ENCODE peak calls at places on chromosome 5, in ten cellular contexts. H, F, L, P, A, G, Z, E, B and R are unnamed samples. For H3K36me3 and H3K4me1, the result is how much of the 10 kb centered on the place peaks cover.

GRCh38 chr5:82272957-82273356 is 5.2 kb downstream of the RPS23 start:
- DNase-seq in F (no peak), P (no peak), H (no peak), E (no peak), G (no peak), B (no peak), L (no peak), Z (no peak), A (no peak), R (peak)

GRCh38 chr5:97797994-97798451 is 615.0 kb upstream of the RIOK2 start:
- DNase-seq in G (peak), Z (no peak), P (no peak), A (no peak), F (no peak), B (no peak), E (no peak), L (no peak), H (no peak), R (no peak)

GRCh38 chr5:143019157-143019556 is 249.0 kb downstream of the ARHGAP26 start:
- DNase-seq in F (no peak), E (no peak), P (no peak), B (no peak), Z (no peak), H (no peak), L (no peak), G (no peak), A (no peak), R (no peak)

GRCh38 chr5:96096724-96097123 is 135.1 kb upstream of the ELL2 start:
- DNase-seq in B (no peak), F (no peak), Z (no peak), L (no peak), P (no peak), E (no peak), G (no peak), A (no peak), H (no peak), R (no peak)

GRCh38 chr5:163913548-163913947 is 408.1 kb downstream of the MAT2B start:
- DNase-seq in Z (no peak), L (no peak), B (no peak), F (no peak), E (no peak), A (no peak), H (no peak), P (no peak), G (no peak), R (no peak)

GRCh38 chr5:173855162-173855994 is 32.8 kb upstream of the CPEB4 start:
- DNase-seq in H (no peak), B (no peak), L (no peak), G (no peak), P (no peak), F (no peak), A (no peak), Z (no peak), E (no peak), R (no peak)

GRCh38 chr5:75363726-75364495 is 26.9 kb downstream of the HMGCR start:
- DNase-seq in F (no peak), L (no peak), A (no peak), B (no peak), Z (no peak), E (no peak), G (no peak), P (no peak), H (no peak), R (peak)

GRCh38 chr5:179268399-179268952 is 76.8 kb downstream of the ADAMTS2 start:
- DNase-seq in F (no peak), G (no peak), A (peak), B (peak), P (no peak), H (peak), L (no peak), E (no peak), Z (peak), R (peak)

GRCh38 chr5:73519531-73520283 is 21.5 kb downstream of the BTF3 start:
- DNase-seq in A (peak), H (peak), B (peak), Z (no peak), F (peak), P (peak), E (peak), G (peak), L (peak), R (peak)

GRCh38 chr5:56412601-56413379 is 179.7 kb upstream of the ANKRD55 start:
- DNase-seq in P (no peak), L (no peak), E (peak), B (peak), Z (peak), A (peak), H (no peak), F (peak), G (no peak), R (no peak)

GRCh38 chr5:141241496-141241895 is 3.7 kb upstream of the PCDHB15 start:
- DNase-seq in A (no peak), F (no peak), G (no peak), H (no peak), B (no peak), E (no peak), L (no peak), P (no peak), Z (no peak), R (no peak)

GRCh38 chr5:43045236-43045635 is 5.1 kb upstream of the ANXA2R start:
- DNase-seq in L (no peak), G (no peak), P (no peak), A (no peak), H (no peak), E (no peak), Z (no peak), F (no peak), B (no peak), R (peak)

GRCh38 chr5:58366461-58366860 is 93.4 kb downstream of the PLK2 start:
- DNase-seq in L (no peak), A (no peak), P (no peak), E (no peak), G (no peak), F (no peak), H (no peak), Z (no peak), B (no peak), R (no peak)

GRCh38 chr5:152883061-152883460 is 478.0 kb upstream of the NMUR2 start:
- DNase-seq in Z (no peak), P (no peak), A (no peak), B (no peak), E (no peak), H (no peak), L (no peak), G (no peak), F (no peak), R (no peak)

GRCh38 chr5:179616002-179616594 is 7.4 kb downstream of the HNRNPH1 start:
- DNase-seq in E (no peak), L (no peak), H (no peak), B (no peak), Z (peak), F (no peak), P (no peak), G (no peak), A (no peak), R (no peak)

GRCh38 chr5:139414601-139415121 is 10.8 kb upstream of the SPATA24 start:
- DNase-seq in G (no peak), A (no peak), P (no peak), L (peak), H (no peak), Z (no peak), F (peak), B (peak), E (no peak), R (no peak)

GRCh38 chr5:75156585-75156984 is 80.1 kb downstream of the ANKRD31 start:
- DNase-seq in Z (no peak), G (no peak), P (peak), A (no peak), E (no peak), L (no peak), B (no peak), H (no peak), F (no peak), R (peak)

GRCh38 chr5:93623153-93623552 is 40.1 kb downstream of the NR2F1 start:
- DNase-seq in Z (no peak), E (no peak), G (no peak), L (no peak), A (no peak), H (no peak), B (no peak), P (no peak), F (no peak), R (no peak)

GRCh38 chr5:157983906-157984551 is 125.1 kb upstream of the CLINT1 start:
- DNase-seq in H (no peak), F (no peak), E (no peak), B (no peak), G (no peak), P (no peak), A (no peak), L (no peak), Z (no peak), R (no peak)

GRCh38 chr5:132591140-132591539 is 34.4 kb downstream of the RAD50 start:
- DNase-seq in A (no peak), F (no peak), E (no peak), H (no peak), Z (no peak), L (no peak), G (peak), B (no peak), P (no peak), R (no peak)

GRCh38 chr5:74432240-74432639 is 208.3 kb downstream of the ENC1 start:
- DNase-seq in B (no peak), E (no peak), Z (no peak), L (no peak), F (no peak), P (no peak), H (no peak), G (no peak), A (no peak), R (no peak)

GRCh38 chr5:82162568-82162967 is 115.6 kb downstream of the RPS23 start:
- DNase-seq in P (no peak), H (no peak), F (no peak), L (no peak), B (no peak), G (no peak), Z (no peak), E (no peak), A (no peak), R (no peak)

GRCh38 chr5:150525781-150526180 is 17.9 kb downstream of the NDST1 start:
- DNase-seq in E (no peak), Z (no peak), A (no peak), H (no peak), B (no peak), G (no peak), F (no peak), P (no peak), L (no peak), R (no peak)
- H3K36me3 ChIP-seq in E (under half), Z (under half), A (under half), H (under half), B (under half), G (under half), F (under half), P (under half), L (under half), R (half or more)

GRCh38 chr5:14187660-14188059 is 44.5 kb downstream of the TRIO start:
- DNase-seq in Z (no peak), G (peak), F (no peak), A (no peak), E (no peak), H (no peak), L (no peak), P (no peak), B (no peak), R (no peak)

GRCh38 chr5:14189680-14190079 is 46.5 kb downstream of the TRIO start:
- DNase-seq in F (no peak), A (no peak), B (no peak), L (no peak), H (no peak), G (no peak), Z (no peak), E (no peak), P (no peak), R (no peak)

GRCh38 chr5:14188778-14189177 is 45.6 kb downstream of the TRIO start:
- DNase-seq in F (no peak), G (no peak), B (no peak), P (no peak), Z (no peak), H (no peak), L (no peak), A (no peak), E (no peak), R (no peak)

GRCh38 chr5:14191325-14191724 is 48.2 kb downstream of the TRIO start:
- DNase-seq in H (no peak), L (no peak), F (no peak), Z (no peak), B (no peak), A (no peak), E (no peak), G (no peak), P (no peak), R (no peak)

DNA sequence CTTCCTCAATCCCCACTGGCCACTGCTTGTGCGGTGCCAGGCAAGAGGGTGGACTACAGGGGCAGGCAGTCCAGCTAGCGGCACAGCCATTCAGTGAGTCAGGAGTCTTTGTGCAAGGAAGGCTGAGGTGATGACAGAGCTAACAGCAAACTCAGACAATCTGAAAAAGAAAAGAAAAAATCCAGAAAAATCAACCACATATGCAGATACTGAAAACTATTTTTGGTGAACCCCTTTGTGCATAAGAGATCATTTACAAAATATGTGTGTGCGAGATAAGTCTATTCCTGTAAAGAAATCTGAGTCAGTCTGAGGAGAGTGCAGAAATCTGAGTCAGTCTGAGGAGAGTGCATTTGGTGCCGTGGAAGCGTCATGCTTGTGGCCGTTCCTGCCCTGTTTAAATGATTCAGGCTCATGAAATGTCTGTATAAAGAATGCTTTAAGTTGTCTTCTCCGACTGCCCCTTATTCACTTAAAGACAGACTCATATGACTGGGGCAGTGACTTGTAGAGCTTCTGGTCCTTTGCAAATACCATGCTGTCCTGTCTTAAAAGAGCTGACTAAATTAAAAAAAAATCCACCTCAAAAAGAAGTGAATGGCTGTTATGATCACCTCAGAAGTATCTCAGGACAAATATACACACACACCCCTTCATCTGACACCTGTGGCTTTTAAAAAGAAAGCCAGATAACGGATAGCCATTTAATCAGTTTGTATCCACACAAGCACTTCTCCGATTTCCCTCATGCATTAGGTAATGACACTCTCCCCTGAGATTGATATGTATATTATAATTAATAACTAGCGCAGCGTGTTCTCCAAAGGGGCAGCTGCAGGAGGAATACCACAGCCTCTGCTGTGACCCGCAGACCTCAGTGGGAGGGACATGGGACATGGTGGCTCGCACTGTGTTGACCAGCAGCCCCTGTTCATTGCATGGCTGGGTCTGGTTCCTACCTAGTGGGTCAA is 47.3 kb downstream of the TRIO start:
- DNase-seq in L (no peak), E (no peak), G (peak), A (no peak), Z (no peak), F (no peak), H (peak), B (peak), P (peak), R (no peak)
- H3K4me1 ChIP-seq in L (under half), E (half or more), G (half or more), A (under half), Z (under half), F (under half), H (under half), B (half or more), P (under half), R (under half)

GRCh38 chr5:38655691-38656090 is 99.2 kb upstream of the LIFR start:
- DNase-seq in G (no peak), B (no peak), L (no peak), A (no peak), P (no peak), E (no peak), Z (no peak), H (no peak), F (no peak), R (no peak)

GRCh38 chr5:38651806-38652205 is 95.4 kb upstream of the LIFR start:
- DNase-seq in E (no peak), A (no peak), F (no peak), G (no peak), B (no peak), L (no peak), P (no peak), Z (no peak), H (no peak), R (no peak)

GRCh38 chr5:38648703-38649291 is 92.4 kb upstream of the LIFR start:
- DNase-seq in L (no peak), E (no peak), G (no peak), H (no peak), Z (no peak), P (no peak), F (no peak), A (no peak), B (no peak), R (no peak)

GRCh38 chr5:38653389-38653788 is 96.9 kb upstream of the LIFR start:
- DNase-seq in E (no peak), B (no peak), P (no peak), H (no peak), L (no peak), G (no peak), Z (no peak), A (peak), F (no peak), R (no peak)

DNA sequence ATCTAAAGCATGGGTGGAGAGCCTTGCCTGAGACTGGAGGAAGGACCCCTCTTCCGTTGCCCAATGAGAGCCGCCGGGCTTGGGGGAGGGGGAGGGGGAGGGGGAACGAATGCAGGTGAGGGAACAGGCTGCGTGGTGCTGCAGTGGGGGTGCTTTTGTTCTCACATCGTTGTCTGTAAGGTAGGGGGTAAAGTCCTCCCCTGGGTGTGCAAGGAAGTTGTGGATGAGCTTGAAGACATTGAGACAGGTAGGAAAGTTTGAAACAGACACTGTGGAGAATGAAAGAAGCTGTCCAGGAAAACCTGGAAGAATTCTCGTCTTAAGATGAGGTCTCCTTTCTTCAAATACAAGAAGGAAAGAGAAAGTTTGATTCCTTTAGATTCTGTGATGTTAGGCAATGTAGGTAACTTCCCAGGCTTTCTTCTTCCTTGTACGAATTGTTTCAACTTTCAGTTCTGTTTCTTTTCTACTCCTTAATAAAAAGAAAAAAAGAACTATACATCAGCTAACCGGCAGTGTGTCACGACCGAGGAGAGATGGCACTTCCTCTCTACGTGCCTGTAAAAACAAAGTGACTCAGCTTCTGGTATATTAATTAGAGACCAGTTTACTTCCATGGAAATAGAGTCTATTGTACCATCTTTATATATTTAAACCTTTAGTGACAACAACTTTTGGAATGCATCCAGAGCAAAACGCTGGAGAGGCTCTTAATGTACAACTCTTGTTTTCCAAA is 94.3 kb upstream of the LIFR start:
- DNase-seq in Z (no peak), L (no peak), G (peak), H (no peak), E (no peak), A (no peak), B (no peak), P (no peak), F (no peak), R (peak)
- H3K4me3 ChIP-seq in Z (no peak), L (no peak), G (peak), H (no peak), E (no peak), A (no peak), B (peak), P (no peak), F (no peak), R (no peak)

DNA sequence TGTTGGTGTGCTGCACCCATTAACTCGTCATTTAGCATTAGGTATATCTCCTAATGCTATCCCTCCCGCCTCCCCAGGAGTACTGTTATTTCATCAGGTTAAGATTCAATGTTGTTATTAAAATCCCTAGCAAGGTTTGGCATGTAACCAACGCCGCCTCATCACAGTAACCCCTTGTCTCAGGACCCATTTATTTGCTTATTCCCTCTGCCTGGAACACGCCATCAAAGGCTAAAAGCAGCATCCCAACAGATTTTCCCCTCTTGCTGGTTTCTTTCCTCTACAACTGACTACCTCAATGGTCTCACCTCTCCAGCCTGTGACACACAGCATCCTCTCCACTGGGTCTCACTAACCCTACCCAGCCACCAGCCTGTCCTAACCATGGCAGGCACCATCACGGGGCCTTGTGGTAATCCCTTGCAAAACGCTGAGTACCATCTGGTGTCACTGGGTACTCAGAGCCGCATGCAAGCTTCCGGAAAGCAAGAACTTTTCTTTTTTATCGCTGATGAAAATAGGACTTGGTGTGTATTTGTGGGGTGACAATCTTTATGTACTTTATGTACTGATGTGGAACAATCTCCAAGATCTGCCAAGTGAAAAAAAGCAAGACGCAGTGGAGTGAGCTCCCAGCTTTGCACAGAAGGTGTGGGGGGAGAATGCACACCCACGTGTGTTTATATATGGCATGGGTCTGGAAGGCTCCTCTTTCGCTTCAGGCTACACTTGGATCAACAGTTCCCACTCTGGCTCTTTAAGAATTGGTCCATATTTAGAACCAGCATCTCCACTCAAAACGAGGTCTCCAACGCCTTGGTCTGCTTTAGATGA is 6.1 kb downstream of the RPS14 start:
- DNase-seq in Z (no peak), B (no peak), F (no peak), H (no peak), E (no peak), G (no peak), P (no peak), A (no peak), L (peak), R (peak)
- H3K36me3 ChIP-seq in Z (under half), B (under half), F (under half), H (under half), E (under half), G (under half), P (under half), A (under half), L (half or more), R (half or more)

GRCh38 chr5:150510460-150511263 is 2.7 kb downstream of the NDST1 start:
- DNase-seq in G (no peak), A (no peak), L (no peak), Z (no peak), P (peak), E (no peak), F (no peak), H (no peak), B (no peak), R (no peak)
- H3K4me1 ChIP-seq in G (under half), A (half or more), L (under half), Z (half or more), P (half or more), E (half or more), F (under half), H (under half), B (half or more), R (under half)

GRCh38 chr5:88503065-88503394 is 234.4 kb upstream of the TMEM161B start:
- DNase-seq in B (no peak), Z (no peak), L (peak), E (no peak), F (no peak), G (no peak), H (no peak), P (no peak), A (no peak), R (no peak)
- H3K4me3 ChIP-seq in B (peak), Z (peak), L (peak), E (peak), F (no peak), G (no peak), H (peak), P (no peak), A (peak), R (no peak)